ENCODE peak calls at places on chromosomes 13 and 19, in six cellular contexts. V is left ventricle myocardium superior; L is effector CD4-positive, alpha-beta T cell; D is stimulated activated CD4-positive, alpha-beta T cell treated with anti-CD3 and anti-CD28 coated beads, Interleukin-2, amount 100 ng/mL, for 24 hours; Y is NCI-H1694 treated with DMSO at 0.1 percent for 48 hours; G is stimulated activated naive CD4-positive, alpha-beta T cell treated with Interleukin-2 at 50 U/mL for 16 hours. N is an unnamed sample.

GRCh38 chr13:33285420-33286124 is at the start of gene STARD13:
- DNase-seq in L (no peak), Y (peak; percentile 68), G (no peak), D (no peak), V (peak; percentile 94), N (no peak)

GRCh38 chr13:29143864-29144263 is 323.7 kb downstream of the MTUS2 start:
- DNase-seq in Y (no peak), L (no peak), G (no peak), V (no peak), D (no peak), N (no peak)

GRCh38 chr19:5117421-5117820 is 148.5 kb downstream of the KDM4B start:
- DNase-seq in V (no peak), L (no peak), Y (no peak), G (no peak), D (no peak), N (no peak)

GRCh38 chr19:6115992-6116391 is 5.7 kb upstream of the RFX2 start:
- DNase-seq in G (no peak), L (no peak), V (no peak), D (no peak), Y (no peak), N (no peak)

GRCh38 chr19:45161715-45162463 is 1.1 kb upstream of the NKPD1 start:
- DNase-seq in V (peak; percentile 52), D (no peak), Y (no peak), G (no peak), L (no peak), N (no peak)

GRCh38 chr13:91719033-91719432 is 320.6 kb downstream of the GPC5 start:
- DNase-seq in L (no peak), V (no peak), D (no peak), G (no peak), Y (no peak), N (no peak)

GRCh38 chr13:99322297-99323103 is 15.3 kb upstream of the GPR183 start:
- DNase-seq in G (peak; percentile 35), Y (no peak), V (no peak), L (peak; percentile 34), D (no peak), N (peak; percentile 54)

GRCh38 chr19:45195764-45196163 is 17.2 kb downstream of the BLOC1S3 start:
- DNase-seq in D (no peak), L (no peak), G (no peak), Y (peak; percentile 1), V (no peak), N (no peak)

GRCh38 chr19:44530777-44531176 is 1.3 kb upstream of the CEACAM20 start:
- DNase-seq in D (no peak), V (no peak), L (no peak), Y (no peak), G (no peak), N (no peak)

GRCh38 chr19:35442091-35442490 is 6.0 kb upstream of the FFAR2 start:
- DNase-seq in G (no peak), L (no peak), V (peak; percentile 54), Y (no peak), D (no peak), N (no peak)

GRCh38 chr19:17389288-17389687 is 4.7 kb downstream of the CCDC194 start:
- DNase-seq in L (no peak), G (no peak), D (no peak), V (no peak), Y (no peak), N (no peak)

GRCh38 chr19:32178401-32178800 is 167.0 kb upstream of the ZNF507 start:
- DNase-seq in D (no peak), L (no peak), Y (no peak), G (no peak), V (no peak), N (no peak)

GRCh38 chr13:66076417-66076816 is 1153.7 kb downstream of the PCDH9 start:
- DNase-seq in Y (peak; percentile 1), L (no peak), D (no peak), G (no peak), V (no peak), N (no peak)

GRCh38 chr13:28582225-28582891 is 76.6 kb upstream of the POMP start:
- DNase-seq in V (no peak), L (no peak), D (no peak), Y (no peak), G (no peak), N (no peak)

GRCh38 chr19:46862974-46863632 is 2.3 kb downstream of the ARHGAP35 start:
- DNase-seq in D (no peak), L (no peak), V (no peak), G (no peak), Y (no peak), N (no peak)

GRCh38 chr19:10800488-10800887 is 35.5 kb downstream of the TMED1 start:
- DNase-seq in G (no peak), V (peak; percentile 75), D (no peak), L (no peak), Y (no peak), N (no peak)

GRCh38 chr19:15371119-15371518 is 8.5 kb downstream of the AKAP8 start:
- DNase-seq in D (no peak), G (no peak), Y (no peak), V (peak; percentile 8), L (no peak), N (no peak)

GRCh38 chr13:28805193-28805819 is 14.8 kb upstream of the MTUS2 start:
- DNase-seq in L (no peak), D (peak; percentile 47), V (peak; percentile 62), Y (no peak), G (no peak), N (peak; percentile 29)

GRCh38 chr13:34155931-34156607 is 338.1 kb downstream of the RFC3 start:
- DNase-seq in L (no peak), G (no peak), V (no peak), Y (no peak), D (no peak), N (peak; percentile 66)

GRCh38 chr19:10601999-10602329 is 14.9 kb upstream of the AP1M2 start:
- DNase-seq in D (no peak), L (no peak), G (no peak), Y (no peak), V (no peak), N (no peak)

GRCh38 chr19:38395381-38396127 is 7.1 kb downstream of the SPRED3 start:
- DNase-seq in Y (no peak), D (peak; percentile 51), V (no peak), L (no peak), G (peak; percentile 20), N (no peak)

GRCh38 chr19:44764975-44765948 is 12.4 kb upstream of the CBLC start:
- DNase-seq in D (no peak), Y (no peak), G (no peak), L (no peak), V (no peak), N (no peak)

GRCh38 chr13:113442985-113443362 is 10.3 kb downstream of the ADPRHL1 start:
- DNase-seq in G (no peak), D (no peak), Y (no peak), V (no peak), L (no peak), N (no peak)